ENCODE peak calls at places on chromosomes 12 and 14, in ten cellular contexts. O, J, Z, C, I, A, T, R, H and K are unnamed samples.

GRCh38 chr14:57833304-57833703 is 32.6 kb downstream of the SLC35F4 start:
- DNase-seq in O (peak; percentile 50), J (no peak), Z (no peak), C (peak; percentile 32), I (peak; percentile 87), A (peak; percentile 99), T (peak; percentile 90), R (no peak), H (peak; percentile 41), K (peak; percentile 96)

GRCh38 chr12:92208613-92209121 is 63.0 kb upstream of the BTG1 start:
- DNase-seq in O (no peak), J (no peak), Z (no peak), C (no peak), I (peak; percentile 78), A (peak; percentile 81), T (peak; percentile 44), R (no peak), H (peak; percentile 26), K (peak; percentile 60)

GRCh38 chr14:54877015-54877702 is 25.5 kb downstream of the GCH1 start:
- DNase-seq in O (peak; percentile 42), J (no peak), Z (no peak), C (no peak), I (peak; percentile 26), A (no peak), T (no peak), R (no peak), H (no peak), K (peak; percentile 68)

GRCh38 chr14:52790756-52791203 is 627 bp downstream of the GNPNAT1 start:
- DNase-seq in O (no peak), J (no peak), Z (no peak), C (no peak), I (no peak), A (no peak), T (no peak), R (no peak), H (no peak), K (no peak)

GRCh38 chr12:53115891-53116675 is 12.8 kb downstream of the SOAT2 start:
- DNase-seq in O (no peak), J (no peak), Z (no peak), C (no peak), I (no peak), A (no peak), T (no peak), R (no peak), H (no peak), K (no peak)

GRCh38 chr14:53900499-53900898 is 56.1 kb downstream of the BMP4 start:
- DNase-seq in O (no peak), J (no peak), Z (no peak), C (peak; percentile 70), I (no peak), A (peak; percentile 3), T (no peak), R (no peak), H (no peak), K (no peak)

GRCh38 chr14:68977137-68977740 is 1.9 kb downstream of the ACTN1 start:
- DNase-seq in O (no peak), J (no peak), Z (no peak), C (no peak), I (no peak), A (no peak), T (no peak), R (no peak), H (no peak), K (peak; percentile 86)

GRCh38 chr14:75453817-75454434 is 26.1 kb downstream of the JDP2 start:
- DNase-seq in O (no peak), J (no peak), Z (peak; percentile 29), C (no peak), I (no peak), A (no peak), T (no peak), R (no peak), H (no peak), K (no peak)

GRCh38 chr14:31010935-31011334 is 14.5 kb upstream of the AP4S1 start:
- DNase-seq in O (no peak), J (no peak), Z (no peak), C (no peak), I (no peak), A (no peak), T (no peak), R (no peak), H (no peak), K (no peak)

GRCh38 chr12:76096079-76096651 is 11.7 kb upstream of the NAP1L1 start:
- DNase-seq in O (no peak), J (no peak), Z (no peak), C (no peak), I (no peak), A (no peak), T (no peak), R (no peak), H (no peak), K (no peak)

GRCh38 chr12:50049254-50050118 is 7.9 kb upstream of the ASIC1 start:
- DNase-seq in O (no peak), J (no peak), Z (no peak), C (no peak), I (no peak), A (no peak), T (no peak), R (no peak), H (no peak), K (no peak)

GRCh38 chr12:122945047-122945592 is 21.1 kb downstream of the ABCB9 start:
- DNase-seq in O (no peak), J (no peak), Z (no peak), C (no peak), I (peak; percentile 6), A (no peak), T (no peak), R (no peak), H (no peak), K (no peak)

GRCh38 chr12:48985901-48986300 is 7.8 kb downstream of the WNT1 start:
- DNase-seq in O (no peak), J (no peak), Z (no peak), C (no peak), I (no peak), A (no peak), T (no peak), R (no peak), H (no peak), K (no peak)

GRCh38 chr14:93800038-93800937 is 12.0 kb upstream of the PRIMA1 start:
- DNase-seq in O (no peak), J (no peak), Z (no peak), C (no peak), I (no peak), A (peak; percentile 40), T (no peak), R (no peak), H (no peak), K (no peak)

GRCh38 chr14:93799617-93800016 is 11.3 kb upstream of the PRIMA1 start:
- DNase-seq in O (no peak), J (no peak), Z (no peak), C (no peak), I (no peak), A (no peak), T (no peak), R (no peak), H (no peak), K (no peak)

GRCh38 chr14:93804654-93805053 is 16.4 kb upstream of the PRIMA1 start:
- DNase-seq in O (no peak), J (no peak), Z (peak; percentile 78), C (no peak), I (no peak), A (no peak), T (no peak), R (no peak), H (no peak), K (no peak)
- TF ChIP-seq CTCF in O (no peak), J (peak; percentile 26), Z (peak; percentile 75), C (no peak), I (no peak), A (no peak), T (no peak), R (no peak), H (no peak), K (no peak)

GRCh38 chr12:19778822-19779221 is 339.5 kb downstream of the AEBP2 start:
- DNase-seq in O (no peak), J (no peak), Z (no peak), C (no peak), I (peak; percentile 39), A (no peak), T (no peak), R (no peak), H (no peak), K (peak; percentile 34)
- TF ChIP-seq CTCF in O (no peak), J (no peak), Z (no peak), C (no peak), I (peak; percentile 26), A (no peak), T (no peak), R (no peak), H (no peak), K (no peak)

DNA sequence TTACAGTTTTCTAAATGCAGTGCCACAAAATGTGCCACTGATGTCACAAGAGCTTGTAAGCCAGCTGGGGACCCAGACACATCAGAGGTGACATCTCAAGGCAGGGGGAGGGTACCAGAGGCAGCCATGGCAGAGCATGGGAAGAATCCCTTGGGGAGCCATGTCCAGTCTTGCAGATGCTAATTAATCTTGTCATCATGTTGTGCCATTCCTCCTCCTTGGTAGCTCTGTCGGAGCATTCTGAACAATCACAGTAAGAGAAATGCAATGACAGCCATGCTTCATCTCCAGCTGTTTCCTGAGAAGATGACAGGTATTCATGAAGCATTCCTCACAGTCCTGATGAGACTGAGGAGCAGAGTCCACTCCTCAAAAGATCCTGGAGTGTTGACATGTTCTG is 287.9 kb downstream of the RPAP3 start:
- DNase-seq in O (no peak), J (no peak), Z (no peak), C (no peak), I (no peak), A (no peak), T (no peak), R (no peak), H (no peak), K (no peak)
- TF ChIP-seq CTCF in O (no peak), J (no peak), Z (no peak), C (no peak), I (no peak), A (no peak), T (no peak), R (no peak), H (no peak), K (no peak)

GRCh38 chr14:45041641-45042040 is 42.3 kb upstream of the PRPF39 start:
- DNase-seq in O (no peak), J (no peak), Z (no peak), C (no peak), I (no peak), A (no peak), T (no peak), R (no peak), H (no peak), K (no peak)

GRCh38 chr14:45034730-45035129 is 49.2 kb upstream of the PRPF39 start:
- DNase-seq in O (no peak), J (no peak), Z (no peak), C (no peak), I (no peak), A (no peak), T (no peak), R (no peak), H (no peak), K (no peak)

GRCh38 chr14:45039390-45039789 is 44.5 kb upstream of the PRPF39 start:
- DNase-seq in O (no peak), J (no peak), Z (no peak), C (no peak), I (no peak), A (no peak), T (no peak), R (no peak), H (no peak), K (no peak)

GRCh38 chr14:45038865-45039264 is 45.1 kb upstream of the PRPF39 start:
- DNase-seq in O (no peak), J (no peak), Z (no peak), C (no peak), I (no peak), A (no peak), T (no peak), R (no peak), H (no peak), K (no peak)

GRCh38 chr14:45038256-45038655 is 45.7 kb upstream of the PRPF39 start:
- DNase-seq in O (no peak), J (no peak), Z (no peak), C (no peak), I (no peak), A (no peak), T (no peak), R (no peak), H (no peak), K (no peak)
- TF ChIP-seq CTCF in O (no peak), J (no peak), Z (no peak), C (no peak), I (no peak), A (no peak), T (no peak), R (no peak), H (no peak), K (no peak)